ENCODE peak calls at places on chromosomes 4 and X, in nine cellular contexts. J is BJ; M is GM12891; E is iris pigment epithelial cell; D is activated CD4-positive, alpha-beta T cell treated with anti-CD3 and anti-CD28 coated beads for 48 hours; S is T-cell; O is activated gamma-delta T cell treated with anti-CD3 and anti-CD28 coated beads, Interleukin-2, amount 50 U/mL, for 16 hours; Y is K562; X is EH. K is an unnamed sample.

GRCh38 chr4:110982486-110982885 is 359.6 kb upstream of the PITX2 start:
- DNase-seq in E (no peak), Y (no peak), O (no peak), X (peak), J (no peak), D (no peak), S (no peak), M (no peak), K (no peak)

GRCh38 chrX:140091276-140091886 is 126.1 kb upstream of the CXorf66 start:
- DNase-seq in Y (peak), E (no peak), J (no peak), O (no peak), X (no peak), M (peak), D (peak), S (no peak), K (no peak)

GRCh38 chr4:102620697-102621497 is 119.7 kb downstream of the NFKB1 start:
- DNase-seq in D (no peak), Y (peak), J (peak), O (no peak), X (peak), E (peak), S (no peak), M (no peak), K (peak)

GRCh38 chr4:186831574-186831973 is 107.9 kb upstream of the FAT1 start:
- DNase-seq in D (no peak), Y (no peak), E (no peak), O (no peak), X (no peak), J (no peak), M (no peak), S (no peak), K (no peak)

GRCh38 chr4:121668368-121669162 is 28.2 kb downstream of the ANXA5 start:
- DNase-seq in D (peak), E (peak), X (peak), M (no peak), S (no peak), Y (no peak), J (peak), O (no peak), K (peak)

GRCh38 chrX:1545776-1546408 is 8.9 kb upstream of the P2RY8 start:
- DNase-seq in S (no peak), X (no peak), M (no peak), O (no peak), Y (no peak), E (no peak), J (no peak), D (no peak), K (no peak)

GRCh38 chr4:176469546-176469945 is 149.8 kb downstream of the SPCS3 start:
- DNase-seq in M (no peak), J (peak), S (no peak), X (peak), O (no peak), Y (no peak), E (no peak), D (no peak), K (no peak)

GRCh38 chrX:135497736-135498135 is 22.7 kb upstream of the INTS6L start:
- DNase-seq in O (no peak), Y (no peak), M (no peak), X (no peak), D (no peak), E (no peak), J (no peak), S (no peak), K (no peak)

GRCh38 chrX:17046478-17047097 is 100.1 kb downstream of the REPS2 start:
- DNase-seq in X (peak), O (no peak), M (peak), D (peak), S (peak), E (peak), J (no peak), Y (peak), K (peak)

GRCh38 chr4:2255501-2256155 is 6.3 kb downstream of the MXD4 start:
- DNase-seq in O (no peak), X (no peak), S (no peak), D (peak), M (peak), J (no peak), Y (no peak), E (peak), K (no peak)

GRCh38 chr4:24266951-24267577 is 317.3 kb downstream of the DHX15 start:
- DNase-seq in X (peak), E (no peak), O (no peak), M (no peak), J (peak), Y (no peak), D (no peak), S (no peak), K (no peak)

GRCh38 chrX:155055494-155055893 is 15.4 kb downstream of the CMC4 start:
- DNase-seq in E (no peak), S (no peak), Y (no peak), X (no peak), O (no peak), M (no peak), D (no peak), J (no peak), K (no peak)

GRCh38 chr4:94165256-94165655 is 42.4 kb upstream of the SMARCAD1 start:
- DNase-seq in E (no peak), S (no peak), Y (no peak), M (no peak), O (no peak), X (no peak), J (no peak), D (no peak), K (no peak)